ENCODE peak calls at places on chromosomes 6 and 20, in seven cellular contexts. One of them, this sample, is unnamed.
A peak's percentile ranks its signal among the peaks of the same experiment; 100 is the strongest.

GRCh38 chr6:83258517-83258916 is 65.4 kb downstream of the RWDD2A start:
- DNase-seq in uterus: no peak
- DNase-seq in NCI-H2081: no peak
- DNase-seq in activated CD4-positive, alpha-beta T cell treated with anti-CD3 and anti-CD28 coated beads, Interleukin-2, amount 50 U/mL, for 24 hours: no peak
- DNase-seq in globus pallidus: no peak
- DNase-seq in amygdala: no peak
- DNase-seq in NCI-H345: no peak
- DNase-seq in this sample: no peak

GRCh38 chr6:158269657-158270056 is 42.6 kb upstream of the TULP4 start:
- DNase-seq in activated CD4-positive, alpha-beta T cell treated with anti-CD3 and anti-CD28 coated beads, Interleukin-2, amount 50 U/mL, for 24 hours: no peak
- DNase-seq in uterus: no peak
- DNase-seq in globus pallidus: no peak
- DNase-seq in NCI-H2081: no peak
- DNase-seq in amygdala: no peak
- DNase-seq in NCI-H345: no peak
- DNase-seq in this sample: no peak

GRCh38 chr20:39070484-39071231 is 108.5 kb downstream of the DHX35 start:
- DNase-seq in globus pallidus: no peak
- DNase-seq in activated CD4-positive, alpha-beta T cell treated with anti-CD3 and anti-CD28 coated beads, Interleukin-2, amount 50 U/mL, for 24 hours: no peak
- DNase-seq in uterus: no peak
- DNase-seq in NCI-H345: no peak
- DNase-seq in amygdala: no peak
- DNase-seq in NCI-H2081: no peak
- DNase-seq in this sample: peak; percentile 81

GRCh38 chr20:42461965-42462593 is 727.6 kb downstream of the PTPRT start:
- DNase-seq in globus pallidus: no peak
- DNase-seq in amygdala: no peak
- DNase-seq in uterus: no peak
- DNase-seq in NCI-H2081: no peak
- DNase-seq in activated CD4-positive, alpha-beta T cell treated with anti-CD3 and anti-CD28 coated beads, Interleukin-2, amount 50 U/mL, for 24 hours: no peak
- DNase-seq in NCI-H345: no peak
- DNase-seq in this sample: no peak

GRCh38 chr6:147023148-147023547 is 181.1 kb upstream of the STXBP5 start:
- DNase-seq in globus pallidus: no peak
- DNase-seq in NCI-H345: no peak
- DNase-seq in activated CD4-positive, alpha-beta T cell treated with anti-CD3 and anti-CD28 coated beads, Interleukin-2, amount 50 U/mL, for 24 hours: no peak
- DNase-seq in amygdala: no peak
- DNase-seq in uterus: no peak
- DNase-seq in NCI-H2081: no peak
- DNase-seq in this sample: no peak

GRCh38 chr6:15551798-15552197 is 111.0 kb downstream of the DTNBP1 start:
- DNase-seq in amygdala: no peak
- DNase-seq in uterus: no peak
- DNase-seq in activated CD4-positive, alpha-beta T cell treated with anti-CD3 and anti-CD28 coated beads, Interleukin-2, amount 50 U/mL, for 24 hours: no peak
- DNase-seq in globus pallidus: no peak
- DNase-seq in NCI-H345: peak; percentile 49
- DNase-seq in NCI-H2081: peak; percentile 73
- DNase-seq in this sample: no peak

GRCh38 chr6:26234421-26235239 is 130.4 kb upstream of the BTN3A2 start:
- DNase-seq in amygdala: no peak
- DNase-seq in uterus: peak; percentile 42
- DNase-seq in NCI-H345: peak; percentile 76
- DNase-seq in activated CD4-positive, alpha-beta T cell treated with anti-CD3 and anti-CD28 coated beads, Interleukin-2, amount 50 U/mL, for 24 hours: no peak
- DNase-seq in NCI-H2081: peak; percentile 46
- DNase-seq in globus pallidus: peak; percentile 59
- DNase-seq in this sample: peak; percentile 89

GRCh38 chr6:107977283-107977682 is 19.3 kb upstream of the SEC63 start:
- DNase-seq in NCI-H345: peak; percentile 13
- DNase-seq in activated CD4-positive, alpha-beta T cell treated with anti-CD3 and anti-CD28 coated beads, Interleukin-2, amount 50 U/mL, for 24 hours: no peak
- DNase-seq in amygdala: no peak
- DNase-seq in NCI-H2081: peak; percentile 1
- DNase-seq in uterus: no peak
- DNase-seq in globus pallidus: peak; percentile 60
- DNase-seq in this sample: peak; percentile 49

GRCh38 chr6:87154641-87155271 is 609 bp upstream of the ZNF292 start:
- DNase-seq in globus pallidus: no peak
- DNase-seq in NCI-H2081: peak; percentile 86
- DNase-seq in activated CD4-positive, alpha-beta T cell treated with anti-CD3 and anti-CD28 coated beads, Interleukin-2, amount 50 U/mL, for 24 hours: no peak
- DNase-seq in NCI-H345: peak; percentile 84
- DNase-seq in amygdala: no peak
- DNase-seq in uterus: no peak
- DNase-seq in this sample: peak; percentile 89

GRCh38 chr6:84575264-84575663 is 189.1 kb downstream of the TBX18 start:
- DNase-seq in amygdala: no peak
- DNase-seq in uterus: no peak
- DNase-seq in globus pallidus: no peak
- DNase-seq in activated CD4-positive, alpha-beta T cell treated with anti-CD3 and anti-CD28 coated beads, Interleukin-2, amount 50 U/mL, for 24 hours: no peak
- DNase-seq in NCI-H345: no peak
- DNase-seq in NCI-H2081: peak; percentile 62
- DNase-seq in this sample: peak; percentile 83

GRCh38 chr6:156955494-156956183 is 178.5 kb downstream of the ARID1B start:
- DNase-seq in uterus: no peak
- DNase-seq in NCI-H345: no peak
- DNase-seq in amygdala: no peak
- DNase-seq in activated CD4-positive, alpha-beta T cell treated with anti-CD3 and anti-CD28 coated beads, Interleukin-2, amount 50 U/mL, for 24 hours: no peak
- DNase-seq in globus pallidus: no peak
- DNase-seq in NCI-H2081: no peak
- DNase-seq in this sample: no peak

GRCh38 chr6:151961809-151962208 is 154.3 kb downstream of the ESR1 start:
- DNase-seq in globus pallidus: no peak
- DNase-seq in activated CD4-positive, alpha-beta T cell treated with anti-CD3 and anti-CD28 coated beads, Interleukin-2, amount 50 U/mL, for 24 hours: no peak
- DNase-seq in NCI-H345: no peak
- DNase-seq in uterus: no peak
- DNase-seq in NCI-H2081: no peak
- DNase-seq in amygdala: no peak
- DNase-seq in this sample: no peak

GRCh38 chr6:2900821-2901644 is 2.1 kb downstream of the SERPINB9 start:
- DNase-seq in activated CD4-positive, alpha-beta T cell treated with anti-CD3 and anti-CD28 coated beads, Interleukin-2, amount 50 U/mL, for 24 hours: no peak
- DNase-seq in NCI-H2081: no peak
- DNase-seq in amygdala: no peak
- DNase-seq in uterus: peak; percentile 63
- DNase-seq in NCI-H345: no peak
- DNase-seq in globus pallidus: peak; percentile 70
- DNase-seq in this sample: no peak

GRCh38 chr20:5877128-5877527 is 73.2 kb downstream of the TRMT6 start:
- DNase-seq in amygdala: no peak
- DNase-seq in NCI-H2081: no peak
- DNase-seq in activated CD4-positive, alpha-beta T cell treated with anti-CD3 and anti-CD28 coated beads, Interleukin-2, amount 50 U/mL, for 24 hours: no peak
- DNase-seq in globus pallidus: no peak
- DNase-seq in uterus: no peak
- DNase-seq in NCI-H345: no peak
- DNase-seq in this sample: no peak

GRCh38 chr6:138795809-138796469 is at the start of gene ECT2L:
- DNase-seq in globus pallidus: no peak
- DNase-seq in NCI-H345: peak; percentile 81
- DNase-seq in amygdala: peak; percentile 15
- DNase-seq in NCI-H2081: peak; percentile 38
- DNase-seq in activated CD4-positive, alpha-beta T cell treated with anti-CD3 and anti-CD28 coated beads, Interleukin-2, amount 50 U/mL, for 24 hours: no peak
- DNase-seq in uterus: peak; percentile 85
- DNase-seq in this sample: peak; percentile 56

GRCh38 chr6:25279748-25280616 is 808 bp downstream of the CARMIL1 start:
- DNase-seq in activated CD4-positive, alpha-beta T cell treated with anti-CD3 and anti-CD28 coated beads, Interleukin-2, amount 50 U/mL, for 24 hours: no peak
- DNase-seq in NCI-H345: peak; percentile 49
- DNase-seq in uterus: peak; percentile 37
- DNase-seq in amygdala: no peak
- DNase-seq in globus pallidus: no peak
- DNase-seq in NCI-H2081: peak; percentile 27
- DNase-seq in this sample: no peak

GRCh38 chr20:15523431-15523830 is 1049.8 kb downstream of the KIF16B start:
- DNase-seq in globus pallidus: no peak
- DNase-seq in uterus: no peak
- DNase-seq in activated CD4-positive, alpha-beta T cell treated with anti-CD3 and anti-CD28 coated beads, Interleukin-2, amount 50 U/mL, for 24 hours: no peak
- DNase-seq in NCI-H345: no peak
- DNase-seq in amygdala: no peak
- DNase-seq in NCI-H2081: no peak
- DNase-seq in this sample: no peak

GRCh38 chr6:89547286-89547685 is 91.3 kb downstream of the LYRM2 start:
- DNase-seq in NCI-H345: peak; percentile 27
- DNase-seq in NCI-H2081: no peak
- DNase-seq in uterus: no peak
- DNase-seq in globus pallidus: no peak
- DNase-seq in activated CD4-positive, alpha-beta T cell treated with anti-CD3 and anti-CD28 coated beads, Interleukin-2, amount 50 U/mL, for 24 hours: no peak
- DNase-seq in amygdala: no peak
- DNase-seq in this sample: no peak

GRCh38 chr20:10111144-10111771 is 76.5 kb downstream of the ANKEF1 start:
- DNase-seq in globus pallidus: no peak
- DNase-seq in uterus: no peak
- DNase-seq in NCI-H345: peak; percentile 72
- DNase-seq in NCI-H2081: peak; percentile 84
- DNase-seq in activated CD4-positive, alpha-beta T cell treated with anti-CD3 and anti-CD28 coated beads, Interleukin-2, amount 50 U/mL, for 24 hours: no peak
- DNase-seq in amygdala: no peak
- DNase-seq in this sample: no peak

GRCh38 chr20:17651761-17652388 is 30.2 kb downstream of the RRBP1 start:
- DNase-seq in uterus: peak; percentile 16
- DNase-seq in NCI-H2081: no peak
- DNase-seq in globus pallidus: no peak
- DNase-seq in activated CD4-positive, alpha-beta T cell treated with anti-CD3 and anti-CD28 coated beads, Interleukin-2, amount 50 U/mL, for 24 hours: no peak
- DNase-seq in NCI-H345: no peak
- DNase-seq in amygdala: no peak
- DNase-seq in this sample: no peak

GRCh38 chr6:29763491-29764289 is 40.5 kb downstream of the HLA-F start:
- DNase-seq in globus pallidus: no peak
- DNase-seq in activated CD4-positive, alpha-beta T cell treated with anti-CD3 and anti-CD28 coated beads, Interleukin-2, amount 50 U/mL, for 24 hours: no peak
- DNase-seq in NCI-H345: no peak
- DNase-seq in uterus: no peak
- DNase-seq in NCI-H2081: no peak
- DNase-seq in amygdala: no peak
- DNase-seq in this sample: peak; percentile 78